ENCODE peak calls at places on chromosomes 12 and 14, in ten cellular contexts. F is upper lobe of left lung; O is iris pigment epithelial cell; A is fibroblast of the aortic adventitia; K is activated CD4-positive, alpha-beta T cell treated with anti-CD3 and anti-CD28 coated beads for 48 hours; C is tibial nerve; B is ELF-1; V is non-pigmented ciliary epithelial cell; E is endothelial cell; G is putamen. J is an unnamed sample.

GRCh38 chr12:106285993-106286392 is 16.5 kb upstream of the TCP11L2 start:
- DNase-seq in O (no peak), V (no peak), E (no peak), K (no peak), A (no peak), G (no peak), F (no peak), C (no peak), B (no peak), J (no peak)

GRCh38 chr12:227923-228845 is 14.2 kb upstream of the SLC6A12 start:
- DNase-seq in B (no peak), C (no peak), K (no peak), V (no peak), E (no peak), O (no peak), F (no peak), G (no peak), A (no peak), J (no peak)

GRCh38 chr14:74616507-74616906 is 4.5 kb upstream of the LTBP2 start:
- DNase-seq in A (peak), F (no peak), K (peak), C (no peak), G (no peak), V (no peak), E (no peak), B (peak), O (peak), J (no peak)

GRCh38 chr12:68271346-68271745 is 17.9 kb upstream of the IL22 start:
- DNase-seq in F (no peak), V (no peak), O (peak), K (no peak), G (no peak), E (no peak), C (no peak), B (no peak), A (no peak), J (no peak)

GRCh38 chr12:52003591-52003990 is 3.2 kb upstream of the TAMALIN start:
- DNase-seq in V (no peak), K (no peak), E (no peak), C (no peak), A (no peak), F (no peak), G (no peak), B (no peak), O (no peak), J (no peak)

GRCh38 chr12:85527192-85527591 is 247.2 kb downstream of the ALX1 start:
- DNase-seq in K (no peak), G (no peak), E (no peak), O (no peak), B (peak), F (no peak), C (no peak), V (no peak), A (no peak), J (no peak)

GRCh38 chr14:36852853-36853634 is 191.4 kb downstream of the PAX9 start:
- DNase-seq in F (no peak), A (peak), V (no peak), G (no peak), E (no peak), K (no peak), O (peak), C (peak), B (no peak), J (no peak)

GRCh38 chr14:87334997-87335675 is 657.8 kb downstream of the GALC start:
- DNase-seq in G (no peak), F (no peak), E (no peak), O (no peak), C (no peak), A (peak), V (no peak), B (no peak), K (no peak), J (no peak)

J was measured in Caco-2.